ENCODE peak calls at places on chromosomes 5 and 9, in four cellular contexts. M, O, L and P are unnamed samples.

GRCh38 chr9:36833954-36834353 is 200.1 kb downstream of the PAX5 start:
- DNase-seq in M (no peak), O (peak), L (no peak), P (no peak)

GRCh38 chr9:130912932-130913598 is 16.5 kb upstream of the QRFP start:
- DNase-seq in M (no peak), O (peak), L (peak), P (peak)

GRCh38 chr5:133371371-133372155 is 240.8 kb downstream of the FSTL4 start:
- DNase-seq in M (peak), O (no peak), L (no peak), P (no peak)

GRCh38 chr9:137639303-137640051 is 20.7 kb downstream of the EHMT1 start:
- DNase-seq in M (no peak), O (no peak), L (no peak), P (no peak)

GRCh38 chr5:157197088-157197487 is 16.4 kb downstream of the ITK start:
- DNase-seq in M (no peak), O (no peak), L (no peak), P (no peak)

GRCh38 chr9:70420267-70421019 is 6.0 kb upstream of the KLF9 start:
- DNase-seq in M (peak), O (peak), L (peak), P (peak)

GRCh38 chr9:15935661-15936315 is 382.9 kb downstream of the CCDC171 start:
- DNase-seq in M (no peak), O (no peak), L (no peak), P (no peak)

GRCh38 chr9:97903168-97903567 is 19.1 kb downstream of the TRMO start:
- DNase-seq in M (no peak), O (no peak), L (no peak), P (no peak)

GRCh38 chr9:116643691-116644090 is 43.4 kb upstream of the TRIM32 start:
- DNase-seq in M (no peak), O (no peak), L (peak), P (no peak)

GRCh38 chr5:9188131-9188530 is 357.7 kb downstream of the SEMA5A start:
- DNase-seq in M (no peak), O (no peak), L (peak), P (no peak)

GRCh38 chr9:8555767-8556500 is 756.4 kb upstream of the DMAC1 start:
- DNase-seq in M (no peak), O (no peak), L (no peak), P (no peak)

GRCh38 chr5:127001621-127002296 is 28.6 kb downstream of the MARCHF3 start:
- DNase-seq in M (no peak), O (no peak), L (peak), P (no peak)

GRCh38 chr9:97514531-97514930 is 13.1 kb downstream of the TMOD1 start:
- DNase-seq in M (no peak), O (no peak), L (no peak), P (no peak)

GRCh38 chr5:157761690-157762611 is 18.4 kb downstream of the LSM11 start:
- DNase-seq in M (peak), O (no peak), L (peak), P (no peak)

GRCh38 chr9:1231998-1232919 is 182.1 kb downstream of the DMRT2 start:
- DNase-seq in M (no peak), O (peak), L (peak), P (peak)

GRCh38 chr5:179427676-179428056 is 82.4 kb upstream of the ADAMTS2 start:
- DNase-seq in M (no peak), O (no peak), L (no peak), P (peak)

GRCh38 chr9:78566521-78566920 is 269.6 kb downstream of the PSAT1 start:
- DNase-seq in M (no peak), O (no peak), L (no peak), P (no peak)

GRCh38 chr9:123044556-123044955 is 11.1 kb downstream of the GPR21 start:
- DNase-seq in M (no peak), O (no peak), L (peak), P (no peak)

GRCh38 chr5:57577432-57578175 is 95.0 kb upstream of the ACTBL2 start:
- DNase-seq in M (no peak), O (no peak), L (no peak), P (no peak)

GRCh38 chr9:138010861-138011260 is 133.3 kb downstream of the CACNA1B start:
- DNase-seq in M (no peak), O (peak), L (no peak), P (no peak)

GRCh38 chr5:151631941-151632340 is 40.8 kb upstream of the FAT2 start:
- DNase-seq in M (no peak), O (no peak), L (no peak), P (no peak)

GRCh38 chr9:38074441-38074943 is 5.5 kb upstream of the SHB start:
- DNase-seq in M (no peak), O (no peak), L (peak), P (no peak)

GRCh38 chr5:156432830-156433105 is 105.8 kb downstream of the SGCD start:
- DNase-seq in M (no peak), O (no peak), L (no peak), P (no peak)

GRCh38 chr5:176529824-176530195 is 7.4 kb downstream of the RNF44 start:
- DNase-seq in M (no peak), O (no peak), L (no peak), P (no peak)

GRCh38 chr9:87569008-87569908 is 71.6 kb downstream of the DAPK1 start:
- DNase-seq in M (no peak), O (no peak), L (no peak), P (no peak)

GRCh38 chr5:41908374-41909079 is 4.4 kb downstream of the RIMOC1 start:
- DNase-seq in M (no peak), O (no peak), L (peak), P (no peak)

GRCh38 chr5:131109540-131110255 is 55.4 kb downstream of the HINT1 start:
- DNase-seq in M (peak), O (no peak), L (peak), P (no peak)

GRCh38 chr5:138641547-138642298 is 66.5 kb upstream of the HSPA9 start:
- DNase-seq in M (peak), O (no peak), L (peak), P (peak)

GRCh38 chr5:176334031-176334770 is 27.4 kb downstream of the KIAA1191 start:
- DNase-seq in M (no peak), O (no peak), L (no peak), P (no peak)

GRCh38 chr9:12794024-12794799 is 19.4 kb downstream of the LURAP1L start:
- DNase-seq in M (no peak), O (no peak), L (peak), P (no peak)

GRCh38 chr5:93519737-93520136 is 61.3 kb downstream of the NR2F1-AS1 start:
- DNase-seq in M (no peak), O (no peak), L (peak), P (no peak)

GRCh38 chr5:35803221-35803651 is 53.5 kb upstream of the IL7R start:
- DNase-seq in M (no peak), O (peak), L (peak), P (no peak)

GRCh38 chr9:79574166-79574565 is 2.4 kb downstream of the TLE4 start:
- DNase-seq in M (no peak), O (no peak), L (no peak), P (no peak)

GRCh38 chr9:93600504-93600903 is 24.1 kb downstream of the PHF2 start:
- DNase-seq in M (no peak), O (no peak), L (no peak), P (no peak)

GRCh38 chr5:10920400-10920799 is 159.4 kb upstream of the DAP start:
- DNase-seq in M (no peak), O (no peak), L (no peak), P (no peak)

GRCh38 chr5:38249286-38249685 is 9.1 kb upstream of the EGFLAM start:
- DNase-seq in M (no peak), O (no peak), L (no peak), P (no peak)

GRCh38 chr9:110189001-110189400 is 19.0 kb downstream of the C9orf152 start:
- DNase-seq in M (no peak), O (peak), L (peak), P (no peak)

GRCh38 chr9:133119461-133120342 is 1.3 kb downstream of the RALGDS start:
- DNase-seq in M (no peak), O (peak), L (peak), P (no peak)

GRCh38 chr9:133118179-133118520 is 2.9 kb downstream of the RALGDS start:
- DNase-seq in M (no peak), O (no peak), L (no peak), P (no peak)

GRCh38 chr9:133118568-133118967 is 2.5 kb downstream of the RALGDS start:
- DNase-seq in M (no peak), O (no peak), L (no peak), P (no peak)

GRCh38 chr9:133117271-133118178 is 3.5 kb downstream of the RALGDS start:
- DNase-seq in M (no peak), O (peak), L (no peak), P (no peak)

GRCh38 chr9:133119039-133119438 is 2.0 kb downstream of the RALGDS start:
- DNase-seq in M (no peak), O (peak), L (no peak), P (no peak)
- H3K4me3 ChIP-seq in M (no peak), O (peak), L (no peak), P (peak)

GRCh38 chr9:95494022-95494415 is 22.8 kb downstream of the PTCH1 start:
- DNase-seq in M (no peak), O (no peak), L (no peak), P (no peak)

GRCh38 chr9:95495529-95495928 is 21.2 kb downstream of the PTCH1 start:
- DNase-seq in M (no peak), O (no peak), L (no peak), P (no peak)

GRCh38 chr9:95495988-95496387 is 20.8 kb downstream of the PTCH1 start:
- DNase-seq in M (no peak), O (no peak), L (no peak), P (no peak)

GRCh38 chr9:95491543-95492330 is 25.0 kb downstream of the PTCH1 start:
- DNase-seq in M (no peak), O (no peak), L (no peak), P (no peak)

GRCh38 chr9:95494416-95495371 is 22.1 kb downstream of the PTCH1 start:
- DNase-seq in M (no peak), O (peak), L (no peak), P (no peak)
- H3K4me3 ChIP-seq in M (no peak), O (peak), L (no peak), P (no peak)

DNA sequence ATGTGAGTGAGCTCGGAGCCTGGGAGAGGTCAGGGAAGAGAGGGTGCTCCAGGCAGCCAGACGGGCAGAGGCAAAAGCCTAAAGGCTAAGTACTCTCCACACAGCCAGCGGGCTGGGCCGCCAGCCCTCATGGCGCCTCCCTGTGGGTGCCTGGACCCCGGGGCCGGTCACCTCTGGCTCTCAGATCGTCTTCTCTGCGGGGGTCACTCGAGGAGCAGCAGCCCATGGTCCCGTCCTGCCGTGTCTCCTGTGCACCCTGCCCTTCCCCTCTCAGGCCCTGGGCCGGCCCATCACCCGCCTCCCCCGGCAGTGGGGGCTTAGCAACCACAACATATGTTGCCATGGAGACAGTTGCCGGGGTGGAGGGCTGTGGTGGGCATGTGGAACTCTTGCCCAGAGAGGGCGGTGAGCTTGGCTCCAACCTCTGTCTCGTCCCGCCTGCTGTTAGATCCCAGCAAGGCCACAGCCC is 4.2 kb downstream of the AK1 start:
- DNase-seq in M (no peak), O (peak), L (no peak), P (no peak)
- H3K4me3 ChIP-seq in M (no peak), O (no peak), L (no peak), P (no peak)

DNA sequence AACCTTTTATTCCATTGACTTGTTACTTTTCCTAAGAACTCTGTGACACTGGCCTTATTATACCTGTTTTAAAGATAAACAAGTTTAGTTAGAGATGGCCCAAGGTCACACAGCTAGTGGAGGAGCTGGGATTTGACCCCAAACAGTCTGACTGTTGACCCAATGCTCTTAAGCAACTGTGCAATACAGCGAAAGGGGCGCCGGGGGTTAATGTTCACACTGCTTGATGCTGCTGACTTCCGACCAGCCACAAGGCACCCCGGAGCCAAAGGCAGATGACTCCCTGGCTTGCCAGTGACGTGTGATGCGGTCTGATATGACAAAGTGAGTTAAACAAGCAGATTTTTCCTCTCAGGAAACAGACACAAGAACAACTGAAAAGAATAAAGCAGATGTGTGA is 23.9 kb downstream of the PIK3R1 start:
- DNase-seq in M (no peak), O (peak), L (peak), P (peak)
- H3K4me3 ChIP-seq in M (no peak), O (peak), L (no peak), P (no peak)

DNA sequence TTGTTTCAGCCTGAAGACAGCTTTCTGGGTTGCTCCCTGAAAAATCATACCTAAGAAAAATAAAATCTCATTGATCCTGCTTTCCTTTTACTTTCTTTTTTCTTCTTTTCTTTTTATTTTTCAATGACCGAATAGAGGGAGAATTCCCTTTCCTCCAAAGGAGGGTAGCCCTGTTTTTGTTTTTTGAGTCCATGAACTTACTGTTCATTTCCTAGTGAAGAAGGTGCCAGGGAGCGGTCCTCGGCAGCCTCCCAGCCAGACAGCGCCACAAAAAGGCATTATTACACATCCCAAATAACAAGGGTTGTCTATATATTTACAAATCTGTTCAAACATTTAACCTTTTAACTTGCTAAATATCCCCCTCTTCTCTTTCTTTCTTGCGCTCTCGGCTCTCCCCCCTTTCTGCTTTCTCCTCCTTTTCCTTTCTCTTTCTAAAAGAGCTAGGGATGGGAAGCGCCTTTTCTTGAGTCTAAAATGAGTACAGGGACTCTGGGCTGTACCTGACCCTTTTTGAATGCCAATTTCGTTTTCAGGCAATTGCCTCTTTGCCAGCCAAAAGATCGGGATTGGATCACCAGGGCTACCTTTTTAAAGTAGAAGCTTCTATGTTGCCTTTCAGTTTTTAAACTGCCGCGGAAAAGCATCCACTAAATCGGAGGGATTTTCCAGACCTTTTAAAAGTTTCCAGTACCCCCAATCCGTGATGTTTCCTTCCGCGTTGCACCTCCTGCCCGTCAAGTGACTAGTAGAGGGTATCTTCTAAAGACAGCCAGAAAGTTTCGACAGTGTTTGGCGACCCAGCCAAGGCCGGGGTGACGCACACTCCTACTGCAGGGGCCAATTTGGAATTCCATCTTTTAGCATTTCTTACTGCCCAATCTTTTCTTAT is 125.6 kb downstream of the TMEM161B start:
- DNase-seq in M (no peak), O (peak), L (no peak), P (no peak)
- H3K4me3 ChIP-seq in M (peak), O (peak), L (peak), P (peak)

GRCh38 chr5:170388240-170388639 is 927 bp downstream of the KCNMB1 start:
- DNase-seq in M (no peak), O (no peak), L (no peak), P (no peak)

GRCh38 chr5:170390472-170390871 is 1.3 kb upstream of the KCNMB1 start:
- DNase-seq in M (no peak), O (no peak), L (no peak), P (no peak)

GRCh38 chr5:170387775-170388174 is 1.4 kb downstream of the KCNMB1 start:
- DNase-seq in M (no peak), O (no peak), L (no peak), P (no peak)

GRCh38 chr5:170389250-170389902 is at the start of gene KCNMB1:
- DNase-seq in M (no peak), O (peak), L (no peak), P (no peak)

GRCh38 chr5:170388818-170389217 is 349 bp downstream of the KCNMB1 start:
- DNase-seq in M (no peak), O (no peak), L (no peak), P (no peak)
- H3K4me3 ChIP-seq in M (no peak), O (peak), L (no peak), P (no peak)